ENCODE peak calls at places on chromosomes 7 and 10, in ten cellular contexts. C is IMR-90; P is CD4-positive, alpha-beta T cell; N is HL-60; R is fibroblast of mammary gland; A is cardiac muscle cell; Q is progenitor cell of endocrine pancreas; W is vagina; O is colonic mucosa; Z is body of pancreas. D is an unnamed sample.
A peak's percentile ranks its signal among the peaks of the same experiment; 100 is the strongest.

GRCh38 chr7:19560111-19560883 is 148.5 kb downstream of the POLR1F start:
- DNase-seq in R (peak; percentile 98), Q (no peak), N (no peak), W (no peak), P (no peak), Z (no peak), C (no peak), A (no peak), O (no peak), D (no peak)

GRCh38 chr7:53596230-53596629 is 560.8 kb downstream of the POM121L12 start:
- DNase-seq in W (no peak), C (no peak), P (no peak), N (peak; percentile 32), O (no peak), A (no peak), Q (no peak), Z (no peak), R (no peak), D (no peak)

GRCh38 chr7:87877641-87878040 is 1.3 kb downstream of the DBF4 start:
- DNase-seq in W (no peak), O (no peak), A (no peak), Q (no peak), C (no peak), R (no peak), P (no peak), Z (no peak), N (no peak), D (no peak)

GRCh38 chr10:63744060-63744941 is 223.1 kb downstream of the REEP3 start:
- DNase-seq in Q (no peak), R (peak; percentile 90), C (no peak), W (no peak), O (no peak), Z (no peak), N (no peak), A (no peak), P (no peak), D (no peak)

GRCh38 chr10:640673-641045 is 48.8 kb downstream of the DIP2C start:
- DNase-seq in A (no peak), C (no peak), W (no peak), Q (no peak), R (no peak), N (no peak), O (no peak), P (no peak), Z (no peak), D (no peak)

GRCh38 chr7:48638041-48638440 is 286.3 kb upstream of the CDC14C start:
- DNase-seq in A (no peak), N (no peak), Z (no peak), W (no peak), C (no peak), R (no peak), O (no peak), Q (no peak), P (no peak), D (no peak)

GRCh38 chr7:38105874-38106483 is 72.1 kb upstream of the STARD3NL start:
- DNase-seq in C (peak; percentile 49), A (peak; percentile 67), R (peak; percentile 60), W (no peak), N (peak; percentile 22), O (no peak), Q (no peak), P (no peak), Z (no peak), D (no peak)

GRCh38 chr10:29482591-29483421 is 152.0 kb downstream of the SVIL start:
- DNase-seq in W (no peak), O (no peak), A (no peak), N (peak; percentile 19), P (no peak), R (peak; percentile 62), Z (no peak), C (peak; percentile 76), Q (no peak), D (no peak)

GRCh38 chr7:99679032-99679399 is 780 bp downstream of the CYP3A5 start:
- DNase-seq in R (peak; percentile 70), Q (no peak), C (peak; percentile 22), O (peak; percentile 78), A (no peak), P (no peak), W (no peak), N (no peak), Z (peak; percentile 33), D (no peak)

DNA sequence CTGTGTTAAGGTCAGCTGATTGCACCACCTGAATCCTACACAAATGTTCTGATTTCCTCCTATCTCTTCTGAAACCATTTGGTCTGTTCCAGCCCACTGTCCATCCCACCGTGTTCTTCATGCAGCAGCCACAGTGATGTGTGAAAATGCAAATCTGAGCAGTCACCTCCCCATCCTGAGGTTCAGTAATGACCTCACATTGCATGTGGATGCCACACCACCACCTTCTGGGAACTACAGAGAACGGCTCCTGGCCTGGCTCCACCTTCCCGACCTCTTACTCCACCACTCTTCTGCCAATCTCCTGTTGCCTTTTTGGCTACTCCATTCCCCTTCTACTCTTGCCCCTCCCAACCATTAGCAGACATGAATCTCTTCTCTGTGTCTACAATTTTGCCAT is 244.4 kb downstream of the TNS3 start:
- DNase-seq in P (no peak), Z (peak; percentile 11), O (no peak), C (no peak), Q (no peak), A (no peak), W (no peak), R (peak; percentile 20), N (no peak), D (no peak)
- TF ChIP-seq CTCF in P (no peak), Z (no peak), O (no peak), C (no peak), Q (no peak), A (no peak), W (no peak), R (no peak), N (no peak), D (no peak)

DNA sequence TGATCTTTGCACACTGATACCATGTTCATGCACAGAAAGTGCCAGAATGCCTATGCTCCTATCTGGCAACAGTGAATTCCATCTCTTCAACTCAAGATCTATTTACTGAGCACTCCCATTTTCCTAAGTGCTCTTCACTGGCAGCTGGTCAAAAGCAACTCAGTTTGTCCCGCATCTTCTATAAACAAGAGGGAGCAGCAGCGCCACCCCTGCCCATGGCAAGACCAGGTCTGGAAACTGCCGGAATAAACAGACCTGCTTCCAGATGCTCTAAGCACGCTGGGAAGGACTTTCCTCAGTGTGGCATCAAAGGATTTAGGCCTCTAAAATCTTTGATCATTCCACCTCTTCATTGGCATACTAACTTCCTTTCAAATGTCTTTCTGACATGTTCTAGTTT is 104.4 kb upstream of the MACROH2A2 start:
- DNase-seq in R (no peak), A (no peak), C (no peak), Z (no peak), W (no peak), N (no peak), Q (no peak), P (no peak), O (no peak), D (no peak)
- TF ChIP-seq CTCF in R (no peak), A (no peak), C (no peak), Z (no peak), W (no peak), N (no peak), Q (no peak), P (no peak), O (no peak), D (no peak)

GRCh38 chr10:42899036-42899435 is 116.4 kb downstream of the BMS1 start:
- DNase-seq in R (no peak), Q (no peak), C (no peak), N (no peak), P (no peak), Z (no peak), W (no peak), A (no peak), O (no peak), D (no peak)
- TF ChIP-seq CTCF in R (no peak), Q (no peak), C (no peak), N (no peak), P (no peak), Z (no peak), W (no peak), A (no peak), O (no peak), D (no peak)

DNA sequence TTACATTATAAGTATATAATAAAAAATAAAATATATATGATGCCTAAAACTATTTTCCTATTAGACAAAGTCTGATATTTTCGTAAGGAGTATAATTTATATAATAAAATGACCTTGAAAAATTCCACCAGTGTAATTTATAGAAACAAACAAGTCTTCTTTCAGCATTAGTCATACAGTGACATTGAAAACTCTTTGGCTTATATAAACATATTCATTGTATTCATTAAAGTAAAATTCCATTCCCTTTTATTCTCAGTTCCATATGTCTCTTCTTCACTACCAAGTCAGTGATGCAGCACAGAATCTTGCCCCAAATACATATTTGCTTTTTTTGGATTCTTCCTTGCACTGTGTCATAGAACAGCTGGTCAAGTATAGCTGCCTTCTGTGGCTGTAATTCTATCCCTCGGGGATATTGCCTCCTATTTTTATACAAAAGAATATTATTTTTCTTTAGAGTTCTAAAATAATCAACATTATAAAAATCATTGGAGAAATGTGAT is 884.5 kb upstream of the POT1 start:
- DNase-seq in C (no peak), N (no peak), R (peak; percentile 3), O (no peak), P (no peak), Z (no peak), Q (no peak), A (no peak), W (no peak), D (no peak)
- TF ChIP-seq CTCF in C (no peak), N (no peak), R (no peak), O (no peak), P (no peak), Z (no peak), Q (no peak), A (no peak), W (no peak), D (no peak)

GRCh38 chr10:128608791-128609190 is 482.6 kb upstream of the MKI67 start:
- DNase-seq in W (no peak), R (no peak), P (no peak), Q (no peak), N (no peak), A (no peak), O (no peak), C (no peak), Z (no peak), D (no peak)

GRCh38 chr10:128609460-128609859 is 483.2 kb upstream of the MKI67 start:
- DNase-seq in P (no peak), Q (no peak), A (no peak), Z (no peak), C (no peak), W (no peak), N (no peak), O (peak; percentile 51), R (no peak), D (no peak)

GRCh38 chr10:128605180-128605579 is 479.0 kb upstream of the MKI67 start:
- DNase-seq in W (no peak), O (no peak), Z (no peak), A (no peak), R (no peak), P (no peak), Q (no peak), N (no peak), C (no peak), D (no peak)

GRCh38 chr10:128604025-128604424 is 477.8 kb upstream of the MKI67 start:
- DNase-seq in W (no peak), C (no peak), O (peak; percentile 79), Z (no peak), P (no peak), N (no peak), R (no peak), A (no peak), Q (no peak), D (no peak)

DNA sequence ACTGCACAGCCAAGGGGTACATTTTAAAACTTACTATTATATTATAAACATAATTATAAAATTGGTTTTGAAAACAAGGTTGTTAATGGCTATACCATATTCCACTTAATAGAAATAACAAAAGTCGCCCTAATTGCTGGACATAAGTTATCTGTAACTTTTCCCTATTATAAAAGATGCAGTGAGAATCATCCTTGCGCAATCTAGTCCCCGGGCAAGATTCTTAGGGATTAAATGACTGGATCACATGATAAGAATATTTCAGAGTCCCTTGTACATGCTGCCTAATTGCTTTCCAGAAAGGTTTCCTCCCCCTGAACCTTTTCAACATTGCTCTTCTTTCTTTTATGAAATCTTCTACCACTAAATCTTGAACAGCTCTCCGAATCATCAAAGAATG is 479.8 kb upstream of the MKI67 start:
- DNase-seq in C (no peak), W (no peak), P (no peak), A (no peak), R (no peak), Q (no peak), N (no peak), O (no peak), Z (no peak), D (no peak)
- TF ChIP-seq CTCF in C (no peak), W (no peak), P (no peak), A (no peak), R (no peak), Q (no peak), N (no peak), O (no peak), Z (no peak), D (no peak)

D was measured in chondrocyte.